ENCODE peak calls at places on chromosomes 3 and 15, in seven cellular contexts. J is lower lobe of right lung; F is AG09319; I is CD4-positive, alpha-beta T cell; O is GM12865; A is IMR-90; B is left ventricle myocardium inferior. Q is an unnamed sample.

GRCh38 chr3:179321585-179322322 is 1.1 kb upstream of the ZNF639 start:
- DNase-seq in A (peak), O (peak), B (no peak), F (no peak), I (no peak), J (no peak), Q (peak)

GRCh38 chr3:143443851-143444331 is 324.3 kb downstream of the CHST2 start:
- DNase-seq in A (peak), I (no peak), B (no peak), J (peak), F (peak), O (peak), Q (no peak)

GRCh38 chr3:115819785-115820384 is 196.6 kb downstream of the GAP43 start:
- DNase-seq in J (peak), I (peak), A (peak), B (peak), O (peak), F (peak), Q (no peak)

GRCh38 chr15:68416158-68416535 is 15.8 kb downstream of the ITGA11 start:
- DNase-seq in A (no peak), O (no peak), F (no peak), B (no peak), J (no peak), I (no peak), Q (peak)

GRCh38 chr15:67855842-67856241 is 16.0 kb upstream of the RNU6-1 start:
- DNase-seq in A (no peak), I (no peak), J (no peak), F (no peak), B (no peak), O (peak), Q (no peak)

GRCh38 chr15:56608993-56609392 is 124.3 kb downstream of the ZNF280D start:
- DNase-seq in F (no peak), J (no peak), B (no peak), I (no peak), A (no peak), O (peak), Q (no peak)

GRCh38 chr3:5210926-5211325 is 23.4 kb downstream of the EDEM1 start:
- DNase-seq in I (no peak), F (no peak), A (no peak), B (no peak), O (no peak), J (no peak), Q (no peak)

GRCh38 chr3:171028025-171028778 is 1.7 kb upstream of the SLC2A2 start:
- DNase-seq in F (peak), O (peak), B (peak), J (peak), A (peak), I (no peak), Q (no peak)

GRCh38 chr15:37102315-37103021 is 2.1 kb upstream of the MEIS2 start:
- DNase-seq in B (no peak), F (no peak), A (peak), O (no peak), I (no peak), J (no peak), Q (no peak)

GRCh38 chr15:99123706-99124451 is 19.0 kb downstream of the SYNM start:
- DNase-seq in I (no peak), A (peak), O (no peak), J (peak), F (peak), B (peak), Q (peak)

GRCh38 chr15:27353837-27354236 is 382.9 kb downstream of the GABRG3 start:
- DNase-seq in J (no peak), B (no peak), F (no peak), O (no peak), A (no peak), I (no peak), Q (no peak)

GRCh38 chr3:55968331-55968730 is 481.2 kb upstream of the WNT5A start:
- DNase-seq in J (no peak), F (no peak), I (no peak), A (peak), O (no peak), B (no peak), Q (no peak)

GRCh38 chr15:27058939-27059338 is 88.0 kb downstream of the GABRG3 start:
- DNase-seq in B (no peak), I (no peak), A (no peak), O (no peak), F (no peak), J (no peak), Q (no peak)

GRCh38 chr3:31039145-31039544 is 144.7 kb upstream of the GADL1 start:
- DNase-seq in B (no peak), O (no peak), F (no peak), A (no peak), I (no peak), J (no peak), Q (no peak)

GRCh38 chr3:6467186-6467585 is 393.7 kb upstream of the GRM7 start:
- DNase-seq in A (no peak), I (no peak), B (no peak), F (no peak), O (no peak), J (no peak), Q (no peak)

GRCh38 chr15:49622561-49622960 is 1.7 kb downstream of the DTWD1 start:
- DNase-seq in F (no peak), B (no peak), O (no peak), J (no peak), I (no peak), A (no peak), Q (no peak)

GRCh38 chr3:15539066-15539465 is 17.6 kb upstream of the COLQ start:
- DNase-seq in I (no peak), J (no peak), B (no peak), A (no peak), F (no peak), O (no peak), Q (no peak)

GRCh38 chr3:98732239-98733054 is 30.7 kb upstream of the ST3GAL6 start:
- DNase-seq in I (no peak), F (no peak), J (peak), A (no peak), O (peak), B (peak), Q (peak)

GRCh38 chr3:82088749-82089148 is 327.3 kb upstream of the GBE1 start:
- DNase-seq in O (peak), J (no peak), I (no peak), A (no peak), F (no peak), B (no peak), Q (no peak)

GRCh38 chr3:36817806-36818205 is 53.5 kb upstream of the DCLK3 start:
- DNase-seq in F (no peak), A (no peak), O (no peak), J (no peak), B (no peak), I (no peak), Q (peak)

GRCh38 chr15:46576611-46577010 is 941.8 kb downstream of the SQOR start:
- DNase-seq in B (no peak), F (no peak), O (no peak), J (no peak), I (no peak), A (no peak), Q (no peak)

GRCh38 chr3:5002174-5002870 is 23.1 kb downstream of the BHLHE40 start:
- DNase-seq in A (no peak), F (no peak), J (no peak), I (no peak), B (no peak), O (no peak), Q (no peak)

GRCh38 chr3:29914861-29915524 is 634.1 kb downstream of the RBMS3 start:
- DNase-seq in I (no peak), O (no peak), J (no peak), A (peak), B (no peak), F (peak), Q (no peak)

GRCh38 chr3:125117631-125118191 is 61.9 kb upstream of the HEG1 start:
- DNase-seq in I (no peak), F (no peak), O (no peak), B (no peak), A (no peak), J (no peak), Q (no peak)

GRCh38 chr3:140834266-140835037 is 107.2 kb upstream of the SLC25A36 start:
- DNase-seq in J (no peak), O (no peak), B (no peak), F (no peak), I (no peak), A (no peak), Q (no peak)

GRCh38 chr15:67109141-67110034 is 44.0 kb downstream of the SMAD3 start:
- DNase-seq in F (peak), B (peak), I (no peak), A (peak), J (peak), O (peak), Q (no peak)

GRCh38 chr15:39016706-39017105 is 452.1 kb upstream of the RASGRP1 start:
- DNase-seq in B (no peak), A (peak), F (no peak), I (no peak), O (no peak), J (no peak), Q (no peak)

GRCh38 chr3:46861293-46861995 is 1.8 kb downstream of the MYL3 start:
- DNase-seq in O (no peak), F (no peak), I (no peak), B (peak), A (no peak), J (peak), Q (no peak)

GRCh38 chr15:40992241-40992741 is 39.0 kb downstream of the CHAC1 start:
- DNase-seq in I (no peak), A (peak), J (no peak), B (no peak), F (no peak), O (no peak), Q (no peak)

GRCh38 chr15:99702895-99703602 is 30.2 kb downstream of the LYSMD4 start:
- DNase-seq in J (no peak), I (no peak), B (no peak), A (peak), F (no peak), O (no peak), Q (no peak)

GRCh38 chr3:11591401-11592266 is 52.1 kb downstream of the VGLL4 start:
- DNase-seq in F (peak), I (no peak), O (no peak), A (peak), J (no peak), B (peak), Q (no peak)

GRCh38 chr3:60890226-60890625 is 361.0 kb downstream of the FHIT start:
- DNase-seq in J (no peak), O (no peak), F (no peak), A (no peak), B (no peak), I (no peak), Q (no peak)

GRCh38 chr15:25437751-25438600 is 848 bp downstream of the UBE3A start:
- DNase-seq in A (peak), J (peak), O (peak), F (no peak), B (peak), I (peak), Q (peak)

GRCh38 chr3:5192568-5193319 is 5.2 kb downstream of the EDEM1 start:
- DNase-seq in B (no peak), F (no peak), O (no peak), J (no peak), A (no peak), I (no peak), Q (no peak)

GRCh38 chr15:57556040-57556439 is 35.7 kb upstream of the MYZAP start:
- DNase-seq in A (no peak), F (no peak), O (no peak), J (no peak), I (no peak), B (no peak), Q (no peak)

DNA sequence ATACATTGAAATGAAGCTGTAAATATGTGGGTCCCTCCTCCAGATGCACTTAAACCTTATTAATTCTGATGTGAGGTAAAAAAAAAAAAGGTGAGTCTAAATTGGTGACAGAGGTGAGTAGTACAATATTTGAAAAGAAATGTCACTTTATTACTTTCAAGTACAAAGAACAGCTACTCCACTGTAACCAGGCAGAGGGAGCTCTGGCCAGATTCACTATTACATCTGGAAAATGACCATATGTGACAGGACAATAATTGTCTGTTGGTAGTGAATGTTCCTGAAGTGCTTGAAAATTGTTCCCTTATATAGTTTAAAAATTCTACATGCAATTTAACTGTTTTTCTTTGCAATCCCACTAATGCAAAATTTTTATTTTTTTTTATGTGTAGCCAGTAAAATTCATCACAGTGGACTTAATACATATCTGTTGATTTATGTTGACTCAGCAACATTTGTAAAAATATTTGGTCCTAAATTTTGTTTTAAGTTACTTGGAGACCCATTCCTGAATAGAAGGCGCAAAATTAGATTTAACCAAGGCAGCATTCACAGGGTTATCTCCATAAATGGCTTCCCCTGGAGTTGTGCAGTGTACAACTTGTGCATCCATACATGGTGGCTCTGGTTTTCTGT is 231.9 kb upstream of the TBC1D5 start:
- DNase-seq in J (no peak), F (no peak), O (no peak), A (peak), B (no peak), I (no peak), Q (no peak)
- TF ChIP-seq CTCF in J (no peak), F (peak), O (no peak), A (peak), B (peak), I (no peak), Q (peak)

GRCh38 chr3:154040283-154040682 is 80.9 kb upstream of the ARHGEF26 start:
- DNase-seq in B (no peak), O (peak), J (no peak), F (no peak), I (no peak), A (peak), Q (no peak)
- TF ChIP-seq CTCF in B (peak), O (peak), J (peak), F (peak), I (no peak), A (peak), Q (peak)

DNA sequence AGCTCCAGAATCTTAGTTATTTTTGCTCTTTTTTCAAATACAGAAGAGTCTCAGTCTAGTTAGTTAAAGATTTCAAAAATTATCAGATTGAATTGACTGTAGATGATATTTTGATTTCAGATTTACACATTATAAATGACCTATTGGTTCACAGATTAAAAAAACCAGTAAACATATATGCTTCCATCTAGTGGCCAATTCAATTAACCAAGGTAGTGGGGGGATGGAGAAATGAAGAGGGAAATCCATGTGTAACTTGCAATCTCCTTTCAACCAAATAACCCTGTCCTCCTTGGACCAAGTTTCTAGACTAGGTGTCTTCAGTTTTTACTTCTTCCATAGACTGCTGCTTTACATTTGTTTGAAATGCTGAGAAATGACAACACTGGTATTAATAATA is 789.8 kb downstream of the ROBO1 start:
- DNase-seq in I (no peak), B (no peak), A (peak), O (peak), J (no peak), F (no peak), Q (no peak)
- TF ChIP-seq CTCF in I (no peak), B (peak), A (peak), O (no peak), J (no peak), F (peak), Q (peak)

GRCh38 chr3:192827863-192828594 is 89.6 kb downstream of the MB21D2 start:
- DNase-seq in F (no peak), A (no peak), B (no peak), I (no peak), J (no peak), O (no peak), Q (no peak)

GRCh38 chr3:192827208-192827607 is 90.4 kb downstream of the MB21D2 start:
- DNase-seq in B (no peak), J (no peak), F (no peak), O (no peak), A (no peak), I (no peak), Q (no peak)

GRCh38 chr3:192824313-192824712 is 93.3 kb downstream of the MB21D2 start:
- DNase-seq in A (no peak), O (no peak), F (no peak), J (no peak), I (no peak), B (no peak), Q (no peak)

GRCh38 chr3:192825191-192825590 is 92.5 kb downstream of the MB21D2 start:
- DNase-seq in O (no peak), B (no peak), A (no peak), I (no peak), F (no peak), J (no peak), Q (no peak)

GRCh38 chr3:192825657-192826200 is 91.9 kb downstream of the MB21D2 start:
- DNase-seq in B (no peak), O (peak), F (no peak), J (peak), A (peak), I (no peak), Q (no peak)
- TF ChIP-seq CTCF in B (no peak), O (peak), F (no peak), J (peak), A (peak), I (no peak), Q (no peak)

GRCh38 chr3:3726549-3726948 is 72.7 kb upstream of the LRRN1 start:
- DNase-seq in I (no peak), F (no peak), O (no peak), A (no peak), B (no peak), J (no peak), Q (no peak)
- TF ChIP-seq CTCF in I (no peak), F (no peak), O (no peak), A (no peak), B (no peak), J (no peak), Q (no peak)

GRCh38 chr3:172275586-172275985 is 172.7 kb downstream of the GHSR start:
- DNase-seq in J (no peak), B (no peak), O (no peak), A (no peak), F (no peak), I (no peak), Q (no peak)

GRCh38 chr3:172274906-172275305 is 173.3 kb downstream of the GHSR start:
- DNase-seq in I (no peak), A (no peak), J (no peak), B (no peak), O (no peak), F (no peak), Q (no peak)

GRCh38 chr3:172277151-172277652 is 171.1 kb downstream of the GHSR start:
- DNase-seq in I (no peak), F (no peak), J (no peak), O (no peak), A (no peak), B (no peak), Q (no peak)

GRCh38 chr3:172273378-172273777 is 174.9 kb downstream of the GHSR start:
- DNase-seq in A (no peak), F (no peak), I (no peak), O (no peak), J (no peak), B (no peak), Q (no peak)

GRCh38 chr3:172276103-172276502 is 172.2 kb downstream of the GHSR start:
- DNase-seq in A (no peak), B (no peak), F (no peak), I (no peak), O (peak), J (no peak), Q (no peak)
- TF ChIP-seq CTCF in A (no peak), B (peak), F (peak), I (peak), O (no peak), J (no peak), Q (peak)

DNA sequence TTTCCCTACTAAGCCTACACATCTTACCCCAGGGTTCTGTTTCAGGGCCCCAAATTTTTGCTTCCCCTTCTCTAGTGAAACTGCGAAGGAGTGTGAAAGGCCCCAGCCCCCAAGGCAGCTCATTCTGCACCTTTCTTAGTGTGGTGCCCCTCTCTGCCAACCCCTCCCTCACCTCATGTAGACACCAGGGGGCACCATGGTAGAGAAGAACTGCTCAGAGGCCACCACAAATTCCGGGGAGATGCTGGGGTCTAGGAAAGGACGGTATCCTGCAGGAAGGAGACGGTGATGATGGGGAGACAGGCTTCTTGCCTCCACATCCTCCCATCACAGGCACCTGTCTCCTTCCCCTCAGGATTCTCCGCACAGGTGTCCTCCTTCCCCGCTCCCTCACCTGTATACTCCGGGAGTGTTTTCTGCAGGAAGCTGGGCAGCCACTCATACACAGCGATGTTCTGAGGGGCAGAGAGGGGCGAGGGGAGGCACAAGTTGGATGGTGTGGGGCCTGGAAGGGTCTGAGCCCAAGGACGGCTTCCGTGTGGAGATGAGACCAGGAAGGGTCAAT is 3.6 kb downstream of the DUOX2 start:
- DNase-seq in O (no peak), I (no peak), A (no peak), B (no peak), F (no peak), J (no peak), Q (no peak)
- TF ChIP-seq CTCF in O (peak), I (no peak), A (no peak), B (no peak), F (no peak), J (peak), Q (no peak)

DNA sequence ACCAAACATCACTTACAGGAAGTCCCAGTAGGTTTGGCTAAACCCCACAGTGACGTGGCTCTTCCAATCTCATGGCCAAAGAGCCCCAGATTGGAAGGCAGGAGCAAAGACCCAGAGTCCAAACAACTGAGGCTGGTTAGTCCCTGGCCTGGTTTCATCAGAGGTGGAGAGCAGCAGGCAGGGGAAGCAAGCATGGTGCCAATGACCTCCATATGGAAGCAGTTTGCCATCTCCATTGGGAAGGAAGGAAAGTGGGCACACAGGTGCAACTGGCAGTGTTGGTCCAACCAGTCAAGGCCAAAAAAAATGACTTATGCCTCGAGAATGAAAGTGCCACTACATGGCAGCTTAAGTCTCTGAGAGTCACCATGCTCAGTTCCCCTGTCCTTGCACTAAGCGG is 175.9 kb downstream of the NTRK3 start:
- DNase-seq in B (no peak), I (no peak), J (no peak), F (no peak), O (no peak), A (no peak), Q (no peak)
- TF ChIP-seq CTCF in B (no peak), I (no peak), J (no peak), F (no peak), O (no peak), A (no peak), Q (no peak)